ENCODE peak calls at places on chromosomes 1 and 21, in seven cellular contexts. T, N, Y, Q, E, K and I are unnamed samples.

GRCh38 chr1:204366759-204367158 is 7.0 kb upstream of the PLEKHA6 start:
- DNase-seq in T (peak; percentile 32), N (no peak), Y (no peak), Q (peak; percentile 92), E (no peak), K (peak; percentile 46), I (no peak)

GRCh38 chr1:209770636-209771415 is 13.5 kb downstream of the C1orf74 start:
- DNase-seq in T (no peak), N (no peak), Y (no peak), Q (no peak), E (no peak), K (no peak), I (no peak)

GRCh38 chr1:38095337-38096030 is 48.9 kb upstream of the POU3F1 start:
- DNase-seq in T (no peak), N (no peak), Y (no peak), Q (no peak), E (no peak), K (no peak), I (no peak)

GRCh38 chr1:231107600-231108326 is 54.1 kb upstream of the TRIM67 start:
- DNase-seq in T (no peak), N (no peak), Y (no peak), Q (no peak), E (no peak), K (no peak), I (no peak)

GRCh38 chr1:230236301-230236700 is 169.3 kb downstream of the GALNT2 start:
- DNase-seq in T (no peak), N (no peak), Y (no peak), Q (no peak), E (no peak), K (no peak), I (no peak)

GRCh38 chr1:110749960-110750359 is 75.2 kb upstream of the KCNA3 start:
- DNase-seq in T (no peak), N (no peak), Y (no peak), Q (no peak), E (no peak), K (no peak), I (no peak)

GRCh38 chr1:151281969-151282882 is at the start of gene ZNF687:
- DNase-seq in T (peak; percentile 100), N (peak; percentile 100), Y (peak; percentile 100), Q (peak; percentile 98), E (peak; percentile 99), K (peak; percentile 97), I (peak; percentile 100)

GRCh38 chr21:37006521-37007291 is at the start of gene RIPPLY3:
- DNase-seq in T (no peak), N (no peak), Y (no peak), Q (peak; percentile 70), E (no peak), K (peak; percentile 75), I (peak; percentile 55)

GRCh38 chr1:118254483-118254882 is 69.5 kb upstream of the SPAG17 start:
- DNase-seq in T (no peak), N (no peak), Y (no peak), Q (no peak), E (no peak), K (no peak), I (no peak)

GRCh38 chr1:225462429-225462713 is 34.5 kb upstream of the LBR start:
- DNase-seq in T (no peak), N (no peak), Y (no peak), Q (no peak), E (no peak), K (peak; percentile 72), I (no peak)

GRCh38 chr1:8790987-8791386 is 26.5 kb downstream of the RERE start:
- DNase-seq in T (peak; percentile 79), N (no peak), Y (no peak), Q (no peak), E (no peak), K (no peak), I (no peak)

GRCh38 chr1:92713939-92714338 is 71.0 kb downstream of the EVI5 start:
- DNase-seq in T (no peak), N (no peak), Y (no peak), Q (no peak), E (no peak), K (no peak), I (no peak)

GRCh38 chr1:88595355-88595754 is 88.7 kb upstream of the PKN2 start:
- DNase-seq in T (peak; percentile 35), N (peak; percentile 65), Y (peak; percentile 62), Q (no peak), E (peak; percentile 12), K (no peak), I (peak; percentile 61)

GRCh38 chr1:221698579-221699349 is 43.1 kb downstream of the DUSP10 start:
- DNase-seq in T (no peak), N (no peak), Y (no peak), Q (no peak), E (no peak), K (no peak), I (no peak)

GRCh38 chr1:12153181-12153785 is 13.5 kb upstream of the TNFRSF1B start:
- DNase-seq in T (no peak), N (no peak), Y (no peak), Q (no peak), E (peak; percentile 78), K (no peak), I (no peak)

GRCh38 chr1:161439280-161440232 is 65.7 kb upstream of the FCGR2A start:
- DNase-seq in T (peak; percentile 70), N (no peak), Y (no peak), Q (peak; percentile 60), E (no peak), K (peak; percentile 52), I (no peak)

GRCh38 chr1:230577537-230577936 is 64.7 kb upstream of the COG2 start:
- DNase-seq in T (no peak), N (no peak), Y (no peak), Q (no peak), E (no peak), K (no peak), I (no peak)

GRCh38 chr1:114554577-114554976 is 26.8 kb downstream of the BCAS2 start:
- DNase-seq in T (peak; percentile 17), N (no peak), Y (no peak), Q (no peak), E (no peak), K (no peak), I (no peak)

GRCh38 chr1:41901551-41901950 is 17.2 kb downstream of the HIVEP3 start:
- DNase-seq in T (no peak), N (no peak), Y (no peak), Q (no peak), E (no peak), K (no peak), I (no peak)
- TF ChIP-seq JUND in T (no peak), N (no peak), Y (no peak), Q (no peak), E (no peak), K (no peak), I (no peak)

DNA sequence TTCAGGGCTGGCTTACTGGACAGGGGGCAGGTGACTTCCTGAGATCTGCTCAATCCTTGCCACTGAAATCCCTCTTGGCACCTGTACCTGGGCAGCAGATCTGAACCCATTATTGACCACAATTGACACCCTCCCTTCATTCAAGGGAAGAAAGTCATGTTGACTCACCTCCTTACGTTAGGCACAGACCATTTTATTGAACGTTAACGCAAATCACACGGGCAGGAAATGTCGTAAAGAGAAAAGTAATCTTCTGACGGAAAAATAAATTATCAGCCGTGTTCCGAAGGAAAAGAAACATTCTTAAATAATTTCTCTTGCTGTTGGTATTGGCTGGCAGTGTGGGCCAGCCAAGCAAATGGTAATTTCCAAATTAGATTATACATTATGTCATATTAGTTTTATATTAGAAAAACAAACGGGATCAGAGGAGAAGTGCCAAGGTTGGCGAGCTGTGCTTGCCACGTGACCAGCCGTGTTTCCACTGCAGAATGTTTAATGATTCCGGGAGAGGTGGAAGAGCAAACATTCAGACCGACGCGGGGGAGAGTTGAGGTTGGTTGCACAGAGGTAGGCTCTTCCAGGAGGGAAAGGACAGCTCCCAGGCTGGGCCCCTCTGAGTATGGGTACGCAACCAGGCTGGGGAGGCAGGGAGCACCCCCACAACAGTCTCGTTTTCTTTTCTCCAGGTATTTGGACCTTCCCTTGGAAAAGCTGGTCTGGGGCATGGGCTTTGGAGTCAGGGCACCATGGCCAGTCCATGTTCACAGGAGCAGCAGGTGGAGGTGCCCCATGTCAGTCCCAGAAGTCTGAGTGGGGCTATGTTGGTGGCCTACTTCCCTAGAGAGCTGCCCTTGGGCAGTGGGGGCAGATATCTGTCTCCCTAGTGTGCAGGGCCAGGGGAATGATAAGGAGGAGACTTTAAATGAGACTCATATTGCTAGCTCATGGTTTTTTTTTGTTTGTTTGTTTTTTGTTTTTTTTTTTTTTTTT is 121.1 kb downstream of the FOXD2 start:
- DNase-seq in T (no peak), N (peak; percentile 17), Y (no peak), Q (no peak), E (no peak), K (no peak), I (peak; percentile 22)
- TF ChIP-seq JUND in T (no peak), N (no peak), Y (no peak), Q (no peak), E (no peak), K (no peak), I (no peak)

GRCh38 chr1:10800778-10801177 is 4.3 kb upstream of the CASZ1 start:
- DNase-seq in T (no peak), N (no peak), Y (no peak), Q (no peak), E (no peak), K (no peak), I (no peak)

GRCh38 chr1:10802948-10803715 is 6.7 kb upstream of the CASZ1 start:
- DNase-seq in T (no peak), N (no peak), Y (no peak), Q (no peak), E (no peak), K (no peak), I (no peak)

GRCh38 chr1:10806966-10807365 is 10.5 kb upstream of the CASZ1 start:
- DNase-seq in T (no peak), N (no peak), Y (no peak), Q (no peak), E (no peak), K (no peak), I (no peak)

GRCh38 chr1:10808441-10808840 is 12.0 kb upstream of the CASZ1 start:
- DNase-seq in T (no peak), N (no peak), Y (no peak), Q (no peak), E (no peak), K (no peak), I (no peak)

GRCh38 chr1:10803971-10804820 is 7.8 kb upstream of the CASZ1 start:
- DNase-seq in T (no peak), N (no peak), Y (no peak), Q (no peak), E (no peak), K (no peak), I (peak; percentile 67)
- TF ChIP-seq JUND in T (no peak), N (no peak), Y (no peak), Q (no peak), E (no peak), K (no peak), I (no peak)

DNA sequence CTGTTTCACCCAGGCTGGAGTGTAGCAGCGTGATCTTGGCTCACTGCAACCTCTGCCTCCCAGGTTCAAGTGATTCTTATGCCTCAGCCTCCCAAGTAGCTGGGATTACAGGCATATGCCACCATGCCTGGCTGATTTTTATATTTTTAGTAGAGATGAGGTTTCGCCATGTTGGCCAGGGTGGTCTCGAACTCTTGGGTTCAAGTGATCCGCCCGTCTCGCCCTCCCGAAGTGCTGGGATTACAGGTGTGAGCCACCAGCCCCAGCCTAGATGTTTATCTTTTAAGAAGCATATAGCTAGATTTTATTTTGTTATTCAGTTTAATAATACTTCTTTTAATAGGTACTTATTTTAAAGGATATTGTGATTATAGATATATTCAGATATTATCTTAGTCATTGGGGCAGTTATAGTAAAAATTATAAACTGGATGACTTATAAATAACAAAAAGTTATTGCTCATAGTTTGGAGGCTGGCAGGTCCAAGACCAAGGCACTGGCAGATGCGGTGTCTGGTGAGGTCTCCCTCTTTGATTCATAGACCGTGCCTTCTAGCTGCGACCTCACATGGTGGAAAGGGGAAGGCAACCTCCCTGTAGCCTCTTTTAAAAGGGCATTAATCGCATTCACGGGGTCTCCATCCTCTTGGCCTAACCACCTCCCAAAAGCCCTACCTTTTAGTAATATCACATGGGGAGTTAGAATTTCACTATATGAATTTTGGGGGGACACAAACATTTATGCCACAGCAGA is 3.1 kb upstream of the KCNE2 start:
- DNase-seq in T (peak; percentile 24), N (no peak), Y (no peak), Q (peak; percentile 24), E (no peak), K (no peak), I (no peak)
- TF ChIP-seq JUND in T (no peak), N (no peak), Y (no peak), Q (no peak), E (no peak), K (no peak), I (no peak)